ENCODE peak calls at places on chromosome 6, in nine cellular contexts. One of them, this sample, is unnamed.

GRCh38 chr6:16690244-16691142 is 70.8 kb downstream of the ATXN1 start:
- DNase-seq in Calu3: no peak
- DNase-seq in CD8-positive, alpha-beta T cell: no peak
- DNase-seq in heart right ventricle: no peak
- DNase-seq in endothelial cell: no peak
- DNase-seq in CD4-positive, alpha-beta T cell: no peak
- DNase-seq in spleen: no peak
- DNase-seq in ovary: no peak
- DNase-seq in endodermal cell: no peak
- DNase-seq in this sample: no peak

GRCh38 chr6:116229287-116229913 is 24.5 kb downstream of the TSPYL4 start:
- DNase-seq in ovary: peak; percentile 87
- DNase-seq in Calu3: no peak
- DNase-seq in endothelial cell: peak; percentile 82
- DNase-seq in endodermal cell: peak; percentile 98
- DNase-seq in spleen: no peak
- DNase-seq in CD4-positive, alpha-beta T cell: no peak
- DNase-seq in heart right ventricle: peak; percentile 91
- DNase-seq in CD8-positive, alpha-beta T cell: no peak
- DNase-seq in this sample: no peak

GRCh38 chr6:3061501-3061941 is 6.8 kb upstream of the RIPK1 start:
- DNase-seq in endodermal cell: no peak
- DNase-seq in CD8-positive, alpha-beta T cell: no peak
- DNase-seq in CD4-positive, alpha-beta T cell: no peak
- DNase-seq in endothelial cell: no peak
- DNase-seq in ovary: no peak
- DNase-seq in spleen: no peak
- DNase-seq in heart right ventricle: no peak
- DNase-seq in Calu3: peak; percentile 18
- DNase-seq in this sample: no peak

GRCh38 chr6:122749451-122750050 is 30.0 kb upstream of the FABP7 start:
- DNase-seq in CD8-positive, alpha-beta T cell: no peak
- DNase-seq in endothelial cell: no peak
- DNase-seq in Calu3: no peak
- DNase-seq in CD4-positive, alpha-beta T cell: no peak
- DNase-seq in heart right ventricle: no peak
- DNase-seq in spleen: no peak
- DNase-seq in endodermal cell: no peak
- DNase-seq in ovary: no peak
- DNase-seq in this sample: no peak

GRCh38 chr6:106448000-106448426 is 87.5 kb downstream of the CRYBG1 start:
- DNase-seq in spleen: peak; percentile 89
- DNase-seq in CD4-positive, alpha-beta T cell: no peak
- DNase-seq in endothelial cell: no peak
- DNase-seq in endodermal cell: no peak
- DNase-seq in CD8-positive, alpha-beta T cell: peak; percentile 13
- DNase-seq in Calu3: no peak
- DNase-seq in heart right ventricle: peak; percentile 11
- DNase-seq in ovary: no peak
- DNase-seq in this sample: peak; percentile 40

GRCh38 chr6:127514396-127515227 is 4.5 kb downstream of the MTCL3 start:
- DNase-seq in endothelial cell: peak; percentile 55
- DNase-seq in spleen: peak; percentile 79
- DNase-seq in ovary: peak; percentile 13
- DNase-seq in CD4-positive, alpha-beta T cell: peak; percentile 14
- DNase-seq in heart right ventricle: peak; percentile 42
- DNase-seq in endodermal cell: peak; percentile 89
- DNase-seq in Calu3: no peak
- DNase-seq in CD8-positive, alpha-beta T cell: peak; percentile 30
- DNase-seq in this sample: no peak

GRCh38 chr6:99603421-99604160 is 3.0 kb upstream of the PRDM13 start:
- DNase-seq in endothelial cell: peak; percentile 53
- DNase-seq in CD4-positive, alpha-beta T cell: no peak
- DNase-seq in heart right ventricle: no peak
- DNase-seq in endodermal cell: peak; percentile 93
- DNase-seq in CD8-positive, alpha-beta T cell: no peak
- DNase-seq in ovary: no peak
- DNase-seq in spleen: peak; percentile 78
- DNase-seq in Calu3: peak; percentile 38
- DNase-seq in this sample: no peak

GRCh38 chr6:168415149-168415992 is 25.6 kb upstream of the SMOC2 start:
- DNase-seq in endothelial cell: no peak
- DNase-seq in heart right ventricle: peak; percentile 48
- DNase-seq in ovary: no peak
- DNase-seq in CD8-positive, alpha-beta T cell: no peak
- DNase-seq in spleen: no peak
- DNase-seq in endodermal cell: peak; percentile 26
- DNase-seq in CD4-positive, alpha-beta T cell: no peak
- DNase-seq in Calu3: no peak
- DNase-seq in this sample: no peak

GRCh38 chr6:143755301-143755744 is 77.6 kb downstream of the PHACTR2 start:
- DNase-seq in endothelial cell: no peak
- DNase-seq in Calu3: no peak
- DNase-seq in CD8-positive, alpha-beta T cell: no peak
- DNase-seq in CD4-positive, alpha-beta T cell: no peak
- DNase-seq in ovary: peak; percentile 58
- DNase-seq in heart right ventricle: no peak
- DNase-seq in spleen: no peak
- DNase-seq in endodermal cell: no peak
- DNase-seq in this sample: no peak

GRCh38 chr6:20997143-20997792 is 463.0 kb downstream of the CDKAL1 start:
- DNase-seq in endothelial cell: no peak
- DNase-seq in Calu3: no peak
- DNase-seq in ovary: no peak
- DNase-seq in CD8-positive, alpha-beta T cell: no peak
- DNase-seq in CD4-positive, alpha-beta T cell: no peak
- DNase-seq in endodermal cell: no peak
- DNase-seq in spleen: no peak
- DNase-seq in heart right ventricle: no peak
- DNase-seq in this sample: no peak

GRCh38 chr6:96301781-96302180 is 219.8 kb upstream of the UFL1 start:
- DNase-seq in ovary: no peak
- DNase-seq in endothelial cell: no peak
- DNase-seq in CD8-positive, alpha-beta T cell: no peak
- DNase-seq in spleen: no peak
- DNase-seq in endodermal cell: no peak
- DNase-seq in CD4-positive, alpha-beta T cell: no peak
- DNase-seq in Calu3: peak; percentile 46
- DNase-seq in heart right ventricle: no peak
- DNase-seq in this sample: no peak

GRCh38 chr6:150368762-150369161 is at the start of gene IYD:
- DNase-seq in spleen: no peak
- DNase-seq in ovary: no peak
- DNase-seq in endodermal cell: no peak
- DNase-seq in endothelial cell: no peak
- DNase-seq in CD4-positive, alpha-beta T cell: no peak
- DNase-seq in Calu3: peak; percentile 30
- DNase-seq in heart right ventricle: no peak
- DNase-seq in CD8-positive, alpha-beta T cell: no peak
- DNase-seq in this sample: no peak

GRCh38 chr6:27206806-27207205 is 40.7 kb upstream of the PRSS16 start:
- DNase-seq in spleen: no peak
- DNase-seq in endothelial cell: no peak
- DNase-seq in CD8-positive, alpha-beta T cell: no peak
- DNase-seq in ovary: no peak
- DNase-seq in heart right ventricle: no peak
- DNase-seq in Calu3: no peak
- DNase-seq in endodermal cell: no peak
- DNase-seq in CD4-positive, alpha-beta T cell: no peak
- DNase-seq in this sample: no peak

DNA sequence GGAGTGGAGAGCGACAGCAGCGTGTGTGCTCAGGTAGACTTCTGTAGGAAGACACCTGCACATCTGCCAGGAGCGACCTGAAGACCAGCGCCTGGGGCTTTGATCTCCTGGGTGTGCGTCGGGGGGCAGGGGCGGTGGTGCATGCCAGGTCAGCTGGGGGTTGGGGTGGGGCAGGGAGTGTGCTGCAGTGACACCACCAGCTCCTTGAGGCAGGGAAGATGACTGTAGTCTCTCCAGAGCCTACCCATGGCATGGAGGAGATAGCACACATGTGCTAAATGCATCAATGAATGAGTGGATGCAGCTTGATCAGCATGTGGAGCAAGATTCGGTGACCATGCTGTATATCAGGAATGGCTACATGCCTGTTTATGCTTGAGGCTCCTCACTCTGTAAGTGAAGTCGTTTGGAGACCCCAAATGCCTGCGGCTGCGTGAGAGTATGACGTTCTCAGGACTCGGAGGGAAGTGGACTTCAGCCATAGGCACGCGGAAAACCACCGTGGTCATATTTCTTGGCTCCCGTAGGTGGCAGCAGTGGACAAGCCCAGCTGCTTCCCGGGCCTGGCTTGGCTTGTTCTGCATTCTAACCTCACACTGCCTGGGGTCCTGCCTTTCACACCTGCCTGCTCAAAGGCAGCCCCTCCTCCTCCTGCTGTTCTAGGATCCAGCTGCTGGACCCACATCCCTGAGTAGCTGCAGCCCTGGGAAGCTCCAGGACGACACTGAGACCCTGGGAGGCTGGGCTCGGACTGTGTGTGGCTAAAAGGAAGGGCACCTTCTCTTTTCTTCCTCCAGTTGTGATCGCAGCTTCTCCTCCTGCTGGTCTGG is 39.4 kb upstream of the KCNK16 start:
- DNase-seq in CD4-positive, alpha-beta T cell: no peak
- DNase-seq in endothelial cell: peak; percentile 76
- DNase-seq in ovary: peak; percentile 53
- DNase-seq in spleen: peak; percentile 84
- DNase-seq in Calu3: peak; percentile 84
- DNase-seq in CD8-positive, alpha-beta T cell: peak; percentile 29
- DNase-seq in endodermal cell: peak; percentile 96
- DNase-seq in heart right ventricle: peak; percentile 56
- DNase-seq in this sample: peak; percentile 33
- TF ChIP-seq CTCF in CD4-positive, alpha-beta T cell: peak; percentile 60
- TF ChIP-seq CTCF in endothelial cell: peak; percentile 79
- TF ChIP-seq CTCF in ovary: peak; percentile 71
- TF ChIP-seq CTCF in spleen: peak; percentile 70
- TF ChIP-seq CTCF in Calu3: peak; percentile 73
- TF ChIP-seq CTCF in CD8-positive, alpha-beta T cell: peak; percentile 47
- TF ChIP-seq CTCF in endodermal cell: peak; percentile 79
- TF ChIP-seq CTCF in heart right ventricle: peak; percentile 68
- TF ChIP-seq CTCF in this sample: no peak

GRCh38 chr6:134437376-134437775 is 119.5 kb upstream of the SGK1 start:
- DNase-seq in spleen: no peak
- DNase-seq in Calu3: no peak
- DNase-seq in endothelial cell: no peak
- DNase-seq in ovary: no peak
- DNase-seq in heart right ventricle: no peak
- DNase-seq in endodermal cell: no peak
- DNase-seq in CD8-positive, alpha-beta T cell: no peak
- DNase-seq in CD4-positive, alpha-beta T cell: no peak
- DNase-seq in this sample: no peak
- TF ChIP-seq CTCF in spleen: no peak
- TF ChIP-seq CTCF in Calu3: no peak
- TF ChIP-seq CTCF in endothelial cell: no peak
- TF ChIP-seq CTCF in ovary: no peak
- TF ChIP-seq CTCF in heart right ventricle: no peak
- TF ChIP-seq CTCF in endodermal cell: no peak
- TF ChIP-seq CTCF in CD8-positive, alpha-beta T cell: no peak
- TF ChIP-seq CTCF in CD4-positive, alpha-beta T cell: no peak
- TF ChIP-seq CTCF in this sample: no peak

GRCh38 chr6:75932067-75932466 is 140.4 kb downstream of the IMPG1 start:
- DNase-seq in endodermal cell: peak; percentile 90
- DNase-seq in CD8-positive, alpha-beta T cell: no peak
- DNase-seq in Calu3: peak; percentile 63
- DNase-seq in heart right ventricle: no peak
- DNase-seq in ovary: no peak
- DNase-seq in endothelial cell: peak; percentile 72
- DNase-seq in spleen: no peak
- DNase-seq in CD4-positive, alpha-beta T cell: no peak
- DNase-seq in this sample: no peak
- TF ChIP-seq CTCF in endodermal cell: peak; percentile 93
- TF ChIP-seq CTCF in CD8-positive, alpha-beta T cell: no peak
- TF ChIP-seq CTCF in Calu3: peak; percentile 58
- TF ChIP-seq CTCF in heart right ventricle: peak; percentile 10
- TF ChIP-seq CTCF in ovary: no peak
- TF ChIP-seq CTCF in endothelial cell: peak; percentile 48
- TF ChIP-seq CTCF in spleen: peak; percentile 8
- TF ChIP-seq CTCF in CD4-positive, alpha-beta T cell: no peak
- TF ChIP-seq CTCF in this sample: no peak

GRCh38 chr6:24664049-24664987 is 2.4 kb downstream of the TDP2 start:
- DNase-seq in spleen: no peak
- DNase-seq in CD4-positive, alpha-beta T cell: no peak
- DNase-seq in ovary: no peak
- DNase-seq in endodermal cell: no peak
- DNase-seq in CD8-positive, alpha-beta T cell: no peak
- DNase-seq in endothelial cell: no peak
- DNase-seq in Calu3: no peak
- DNase-seq in heart right ventricle: no peak
- DNase-seq in this sample: no peak

GRCh38 chr6:24662206-24662605 is 4.5 kb downstream of the TDP2 start:
- DNase-seq in spleen: no peak
- DNase-seq in endothelial cell: no peak
- DNase-seq in heart right ventricle: no peak
- DNase-seq in Calu3: no peak
- DNase-seq in endodermal cell: no peak
- DNase-seq in CD8-positive, alpha-beta T cell: no peak
- DNase-seq in ovary: no peak
- DNase-seq in CD4-positive, alpha-beta T cell: no peak
- DNase-seq in this sample: no peak

GRCh38 chr6:24666097-24666615 is 543 bp downstream of the TDP2 start:
- DNase-seq in endothelial cell: peak; percentile 48
- DNase-seq in CD4-positive, alpha-beta T cell: peak; percentile 16
- DNase-seq in CD8-positive, alpha-beta T cell: peak; percentile 52
- DNase-seq in endodermal cell: no peak
- DNase-seq in heart right ventricle: no peak
- DNase-seq in ovary: no peak
- DNase-seq in Calu3: peak; percentile 57
- DNase-seq in spleen: peak; percentile 90
- DNase-seq in this sample: no peak

GRCh38 chr6:24660100-24660499 is 6.6 kb downstream of the TDP2 start:
- DNase-seq in CD8-positive, alpha-beta T cell: no peak
- DNase-seq in CD4-positive, alpha-beta T cell: no peak
- DNase-seq in spleen: no peak
- DNase-seq in endothelial cell: no peak
- DNase-seq in heart right ventricle: no peak
- DNase-seq in ovary: no peak
- DNase-seq in endodermal cell: no peak
- DNase-seq in Calu3: no peak
- DNase-seq in this sample: no peak

GRCh38 chr6:24663198-24663597 is 3.5 kb downstream of the TDP2 start:
- DNase-seq in CD4-positive, alpha-beta T cell: no peak
- DNase-seq in ovary: no peak
- DNase-seq in spleen: no peak
- DNase-seq in Calu3: no peak
- DNase-seq in CD8-positive, alpha-beta T cell: no peak
- DNase-seq in endodermal cell: no peak
- DNase-seq in endothelial cell: no peak
- DNase-seq in heart right ventricle: no peak
- DNase-seq in this sample: no peak
- TF ChIP-seq CTCF in CD4-positive, alpha-beta T cell: no peak
- TF ChIP-seq CTCF in ovary: no peak
- TF ChIP-seq CTCF in spleen: no peak
- TF ChIP-seq CTCF in Calu3: no peak
- TF ChIP-seq CTCF in CD8-positive, alpha-beta T cell: no peak
- TF ChIP-seq CTCF in endodermal cell: no peak
- TF ChIP-seq CTCF in endothelial cell: no peak
- TF ChIP-seq CTCF in heart right ventricle: no peak
- TF ChIP-seq CTCF in this sample: no peak